ENCODE peak calls at places on chromosomes 6 and 20, in nine cellular contexts. U, H, K, T, R, G, N, Q and S are unnamed samples.

GRCh38 chr6:53662457-53662856 is 3.1 kb downstream of the KLHL31 start:
- DNase-seq in U (no peak), H (no peak), K (no peak), T (no peak), R (no peak), G (no peak), N (no peak), Q (no peak), S (no peak)

GRCh38 chr6:36829919-36830544 is 9.2 kb downstream of the CPNE5 start:
- DNase-seq in U (peak; percentile 69), H (peak; percentile 66), K (no peak), T (peak; percentile 68), R (no peak), G (no peak), N (no peak), Q (peak; percentile 54), S (no peak)

GRCh38 chr6:35376282-35376681 is 33.9 kb downstream of the PPARD start:
- DNase-seq in U (no peak), H (no peak), K (no peak), T (no peak), R (no peak), G (no peak), N (no peak), Q (no peak), S (no peak)

GRCh38 chr20:62640870-62641748 is 1.2 kb upstream of the SLCO4A1 start:
- DNase-seq in U (no peak), H (no peak), K (no peak), T (no peak), R (no peak), G (no peak), N (no peak), Q (no peak), S (no peak)

GRCh38 chr6:76774750-76775396 is 688.4 kb downstream of the HTR1B start:
- DNase-seq in U (peak; percentile 61), H (no peak), K (no peak), T (no peak), R (no peak), G (no peak), N (no peak), Q (no peak), S (no peak)

GRCh38 chr6:82129814-82130213 is 117.7 kb downstream of the IBTK start:
- DNase-seq in U (no peak), H (no peak), K (no peak), T (no peak), R (no peak), G (no peak), N (no peak), Q (no peak), S (no peak)

GRCh38 chr20:30811896-30812671 is 445.4 kb upstream of the DEFB115 start:
- DNase-seq in U (peak; percentile 38), H (no peak), K (no peak), T (no peak), R (no peak), G (no peak), N (no peak), Q (peak; percentile 73), S (no peak)

GRCh38 chr6:30009113-30009512 is 52.0 kb upstream of the POLR1H start:
- DNase-seq in U (no peak), H (no peak), K (no peak), T (no peak), R (no peak), G (no peak), N (no peak), Q (no peak), S (no peak)

GRCh38 chr20:64228086-64228485 is 27.5 kb upstream of the PCMTD2 start:
- DNase-seq in U (no peak), H (no peak), K (no peak), T (no peak), R (no peak), G (no peak), N (no peak), Q (peak; percentile 10), S (no peak)

GRCh38 chr6:37804676-37805075 is 14.9 kb upstream of the ZFAND3 start:
- DNase-seq in U (no peak), H (no peak), K (no peak), T (peak; percentile 35), R (no peak), G (no peak), N (no peak), Q (no peak), S (no peak)

GRCh38 chr20:31638317-31638716 is 605 bp downstream of the COX4I2 start:
- DNase-seq in U (no peak), H (no peak), K (no peak), T (no peak), R (no peak), G (no peak), N (no peak), Q (no peak), S (no peak)

GRCh38 chr20:61558726-61559125 is 306.7 kb downstream of the CDH4 start:
- DNase-seq in U (no peak), H (no peak), K (no peak), T (no peak), R (no peak), G (peak; percentile 70), N (no peak), Q (no peak), S (no peak)

GRCh38 chr6:37130704-37131103 is 39.2 kb upstream of the PIM1 start:
- DNase-seq in U (no peak), H (peak; percentile 38), K (no peak), T (peak; percentile 66), R (no peak), G (no peak), N (no peak), Q (peak; percentile 87), S (no peak)

GRCh38 chr6:106243261-106243660 is 82.3 kb downstream of the ATG5 start:
- DNase-seq in U (no peak), H (no peak), K (no peak), T (no peak), R (no peak), G (no peak), N (no peak), Q (no peak), S (no peak)

GRCh38 chr20:21235713-21236445 is 67.3 kb upstream of the XRN2 start:
- DNase-seq in U (peak; percentile 75), H (peak; percentile 53), K (peak; percentile 8), T (peak; percentile 72), R (peak; percentile 75), G (peak; percentile 34), N (peak; percentile 57), Q (peak; percentile 68), S (peak; percentile 20)

GRCh38 chr6:150267686-150268561 is 100.9 kb upstream of the IYD start:
- DNase-seq in U (no peak), H (peak; percentile 58), K (no peak), T (peak; percentile 77), R (no peak), G (peak; percentile 9), N (no peak), Q (peak; percentile 36), S (no peak)

GRCh38 chr6:56491606-56492328 is 150.9 kb downstream of the DST start:
- DNase-seq in U (peak; percentile 92), H (no peak), K (no peak), T (peak; percentile 56), R (no peak), G (no peak), N (no peak), Q (no peak), S (no peak)

GRCh38 chr20:17680128-17680835 is 1.8 kb downstream of the RRBP1 start:
- DNase-seq in U (peak; percentile 24), H (peak; percentile 36), K (no peak), T (peak; percentile 73), R (no peak), G (peak; percentile 84), N (no peak), Q (peak; percentile 81), S (no peak)

GRCh38 chr20:60062431-60063336 is 104.5 kb downstream of the CDH26 start:
- DNase-seq in U (no peak), H (no peak), K (peak; percentile 91), T (no peak), R (no peak), G (peak; percentile 90), N (no peak), Q (no peak), S (no peak)

GRCh38 chr6:157792671-157793070 is 30.4 kb upstream of the SNX9 start:
- DNase-seq in U (peak; percentile 54), H (no peak), K (no peak), T (no peak), R (no peak), G (no peak), N (no peak), Q (no peak), S (no peak)

GRCh38 chr6:40308533-40309306 is 278.4 kb downstream of the LRFN2 start:
- DNase-seq in U (peak; percentile 45), H (peak; percentile 43), K (no peak), T (peak; percentile 51), R (peak; percentile 56), G (peak; percentile 62), N (peak; percentile 26), Q (peak; percentile 51), S (peak; percentile 33)

GRCh38 chr20:24780648-24781047 is 168.4 kb upstream of the CST7 start:
- DNase-seq in U (no peak), H (no peak), K (no peak), T (no peak), R (no peak), G (no peak), N (no peak), Q (peak; percentile 27), S (no peak)

GRCh38 chr6:73738367-73739028 is 42.5 kb downstream of the CD109 start:
- DNase-seq in U (peak; percentile 4), H (no peak), K (no peak), T (no peak), R (no peak), G (no peak), N (no peak), Q (no peak), S (no peak)

GRCh38 chr6:131063764-131064272 is 773 bp upstream of the EPB41L2 start:
- DNase-seq in U (no peak), H (no peak), K (no peak), T (no peak), R (no peak), G (no peak), N (no peak), Q (no peak), S (no peak)

GRCh38 chr6:141326426-141326825 is 806.3 kb upstream of the GJE1 start:
- DNase-seq in U (peak; percentile 97), H (peak; percentile 44), K (peak; percentile 95), T (peak; percentile 96), R (no peak), G (peak; percentile 36), N (peak; percentile 32), Q (no peak), S (no peak)

GRCh38 chr20:44615169-44615791 is 32.9 kb downstream of the PKIG start:
- DNase-seq in U (peak; percentile 81), H (no peak), K (no peak), T (no peak), R (no peak), G (no peak), N (no peak), Q (no peak), S (no peak)

GRCh38 chr6:137415127-137415833 is 78.9 kb downstream of the OLIG3 start:
- DNase-seq in U (peak; percentile 55), H (peak; percentile 41), K (peak; percentile 8), T (peak; percentile 58), R (peak; percentile 70), G (peak; percentile 21), N (peak; percentile 53), Q (peak; percentile 57), S (peak; percentile 15)

GRCh38 chr6:105733556-105734162 is 330.8 kb upstream of the PREP start:
- DNase-seq in U (peak; percentile 44), H (no peak), K (no peak), T (peak; percentile 51), R (no peak), G (no peak), N (no peak), Q (no peak), S (no peak)

GRCh38 chr6:36536873-36537547 is 10.3 kb downstream of the STK38 start:
- DNase-seq in U (no peak), H (no peak), K (no peak), T (no peak), R (no peak), G (no peak), N (no peak), Q (no peak), S (no peak)

GRCh38 chr6:169964440-169965212 is 213.2 kb downstream of the ERMARD start:
- DNase-seq in U (no peak), H (no peak), K (no peak), T (no peak), R (no peak), G (no peak), N (no peak), Q (no peak), S (no peak)

GRCh38 chr6:52995913-52996685 is 1.0 kb upstream of the GSTA4 start:
- DNase-seq in U (peak; percentile 69), H (peak; percentile 46), K (no peak), T (peak; percentile 82), R (peak; percentile 64), G (no peak), N (peak; percentile 11), Q (peak; percentile 55), S (no peak)